ENCODE peak calls at places on chromosomes 11 and 22, in six cellular contexts. B, P, T, Q, K and R are unnamed samples.

GRCh38 chr11:104912102-104912501 is 13.8 kb upstream of the CASP12 start:
- DNase-seq in B (no peak), P (no peak), T (no peak), Q (no peak), K (no peak), R (no peak)

GRCh38 chr11:128691802-128692749 is 1.8 kb upstream of the FLI1 start:
- DNase-seq in B (no peak), P (no peak), T (no peak), Q (no peak), K (no peak), R (no peak)

GRCh38 chr11:59069082-59069481 is 17.0 kb upstream of the GLYATL1B start:
- DNase-seq in B (no peak), P (no peak), T (no peak), Q (no peak), K (no peak), R (no peak)

GRCh38 chr11:38019072-38019775 is 1421.2 kb upstream of the RAG2 start:
- DNase-seq in B (no peak), P (no peak), T (no peak), Q (no peak), K (no peak), R (no peak)

GRCh38 chr11:70661763-70662501 is 263.6 kb downstream of the CTTN start:
- DNase-seq in B (peak; percentile 33), P (no peak), T (no peak), Q (peak; percentile 32), K (no peak), R (no peak)

GRCh38 chr11:70099578-70100282 is 21.6 kb downstream of the ANO1 start:
- DNase-seq in B (no peak), P (no peak), T (peak; percentile 48), Q (no peak), K (no peak), R (no peak)

GRCh38 chr22:33726294-33726711 is 194.0 kb downstream of the LARGE1 start:
- DNase-seq in B (peak; percentile 65), P (no peak), T (peak; percentile 1), Q (no peak), K (no peak), R (no peak)

GRCh38 chr22:38260760-38261477 is 11.9 kb downstream of the TMEM184B start:
- DNase-seq in B (peak; percentile 46), P (no peak), T (no peak), Q (no peak), K (no peak), R (no peak)

GRCh38 chr11:112448806-112449205 is 188.1 kb upstream of the PLET1 start:
- DNase-seq in B (no peak), P (no peak), T (no peak), Q (no peak), K (no peak), R (no peak)

GRCh38 chr11:108558222-108558621 is 35.3 kb downstream of the EXPH5 start:
- DNase-seq in B (no peak), P (no peak), T (no peak), Q (no peak), K (no peak), R (no peak)

GRCh38 chr11:120499859-120500258 is 11.7 kb upstream of the GRIK4 start:
- DNase-seq in B (no peak), P (no peak), T (no peak), Q (no peak), K (no peak), R (no peak)

GRCh38 chr11:83181815-83182214 is 11.7 kb upstream of the ANKRD42 start:
- DNase-seq in B (no peak), P (no peak), T (no peak), Q (no peak), K (no peak), R (no peak)

GRCh38 chr11:65540290-65541092 is 15.6 kb downstream of the SCYL1 start:
- DNase-seq in B (peak; percentile 81), P (peak; percentile 94), T (peak; percentile 79), Q (peak; percentile 71), K (peak; percentile 91), R (peak; percentile 87)

GRCh38 chr11:11177156-11177808 is 175.8 kb downstream of the CSNK2A3 start:
- DNase-seq in B (no peak), P (no peak), T (no peak), Q (no peak), K (no peak), R (no peak)

GRCh38 chr11:84719935-84720577 is 907.1 kb downstream of the DLG2 start:
- DNase-seq in B (no peak), P (no peak), T (no peak), Q (peak; percentile 22), K (no peak), R (peak; percentile 37)

GRCh38 chr22:41482319-41482935 is 13.5 kb downstream of the ACO2 start:
- DNase-seq in B (peak; percentile 65), P (no peak), T (peak; percentile 11), Q (no peak), K (no peak), R (no peak)

GRCh38 chr11:60301178-60301577 is 20.7 kb downstream of the MS4A4A start:
- DNase-seq in B (no peak), P (no peak), T (no peak), Q (no peak), K (no peak), R (no peak)

GRCh38 chr11:34790620-34791019 is 125.6 kb downstream of the APIP start:
- DNase-seq in B (no peak), P (no peak), T (no peak), Q (no peak), K (no peak), R (no peak)
- TF ChIP-seq CTCF in B (no peak), P (no peak), T (peak; percentile 30), Q (peak; percentile 14), K (no peak), R (no peak)

DNA sequence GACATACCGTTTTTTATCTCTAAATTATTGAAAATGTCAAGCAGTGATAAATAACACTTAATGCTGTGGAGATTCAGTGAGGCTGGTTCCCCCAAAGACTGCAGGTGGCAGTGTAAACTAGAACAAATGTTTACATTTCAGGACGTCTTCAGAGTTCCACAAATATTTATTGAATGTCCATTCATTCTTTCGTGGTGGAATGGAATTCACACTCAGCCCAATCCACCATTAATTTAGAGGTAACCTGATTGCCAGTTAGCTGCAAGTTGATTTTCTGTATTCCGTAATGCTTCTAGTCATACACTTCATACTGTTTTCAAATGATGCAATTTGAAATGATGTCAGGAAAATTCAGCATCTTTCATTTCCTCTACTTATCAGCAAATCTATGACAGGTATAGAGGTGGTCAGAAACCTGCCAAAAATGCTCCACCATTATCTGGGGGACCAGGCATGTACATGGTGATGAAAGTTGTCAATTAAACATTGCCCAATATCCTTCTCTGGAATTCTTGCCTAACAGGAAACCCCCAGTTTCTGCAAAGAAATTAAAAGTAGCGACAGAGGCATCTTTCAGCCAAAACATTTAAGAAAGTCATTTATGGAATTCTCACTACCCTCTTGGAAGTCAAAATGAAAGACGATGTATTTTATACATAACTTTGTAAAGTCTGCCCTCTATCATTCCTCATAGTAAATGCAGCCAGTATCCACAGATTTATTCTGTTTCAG is 94.3 kb upstream of the BMAL1 start:
- DNase-seq in B (peak; percentile 59), P (no peak), T (peak; percentile 28), Q (no peak), K (peak; percentile 48), R (no peak)
- TF ChIP-seq CTCF in B (peak; percentile 67), P (peak; percentile 50), T (peak; percentile 69), Q (peak; percentile 65), K (peak; percentile 60), R (peak; percentile 50)

GRCh38 chr11:116946414-116946813 is 109.0 kb upstream of the APOA1 start:
- DNase-seq in B (no peak), P (no peak), T (peak; percentile 43), Q (no peak), K (no peak), R (no peak)

GRCh38 chr11:116950210-116950609 is 112.8 kb upstream of the APOA1 start:
- DNase-seq in B (no peak), P (no peak), T (no peak), Q (no peak), K (no peak), R (no peak)

GRCh38 chr11:116951762-116952161 is 114.3 kb upstream of the APOA1 start:
- DNase-seq in B (no peak), P (no peak), T (no peak), Q (no peak), K (no peak), R (no peak)

GRCh38 chr11:116953525-116954284 is 116.3 kb upstream of the APOA1 start:
- DNase-seq in B (no peak), P (no peak), T (no peak), Q (no peak), K (no peak), R (no peak)

DNA sequence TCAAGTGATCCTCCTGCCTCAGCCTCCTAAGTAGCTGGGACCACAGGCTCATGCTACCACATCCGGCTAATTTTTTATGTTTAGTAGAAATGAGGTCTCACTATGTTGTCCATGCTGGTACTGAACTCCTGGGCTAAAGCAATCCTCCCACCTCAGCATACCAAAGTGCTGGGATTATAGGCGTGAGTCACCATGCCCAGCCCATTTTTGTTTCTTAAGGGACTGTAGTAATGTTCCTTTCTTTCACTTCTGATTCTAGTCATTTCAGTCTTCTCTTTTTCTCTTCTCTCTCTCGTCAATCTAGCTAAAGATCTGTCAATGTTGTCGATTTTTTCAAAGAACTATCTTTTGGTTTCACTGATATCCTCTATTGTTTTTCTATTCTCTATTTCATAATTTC is 111.0 kb upstream of the APOA1 start:
- DNase-seq in B (peak; percentile 43), P (no peak), T (peak; percentile 54), Q (no peak), K (no peak), R (no peak)
- TF ChIP-seq CTCF in B (no peak), P (no peak), T (no peak), Q (no peak), K (no peak), R (no peak)

GRCh38 chr22:34841321-34841901 is 224.5 kb upstream of the ISX start:
- DNase-seq in B (no peak), P (no peak), T (no peak), Q (no peak), K (no peak), R (no peak)
- TF ChIP-seq CTCF in B (no peak), P (no peak), T (no peak), Q (no peak), K (no peak), R (no peak)

DNA sequence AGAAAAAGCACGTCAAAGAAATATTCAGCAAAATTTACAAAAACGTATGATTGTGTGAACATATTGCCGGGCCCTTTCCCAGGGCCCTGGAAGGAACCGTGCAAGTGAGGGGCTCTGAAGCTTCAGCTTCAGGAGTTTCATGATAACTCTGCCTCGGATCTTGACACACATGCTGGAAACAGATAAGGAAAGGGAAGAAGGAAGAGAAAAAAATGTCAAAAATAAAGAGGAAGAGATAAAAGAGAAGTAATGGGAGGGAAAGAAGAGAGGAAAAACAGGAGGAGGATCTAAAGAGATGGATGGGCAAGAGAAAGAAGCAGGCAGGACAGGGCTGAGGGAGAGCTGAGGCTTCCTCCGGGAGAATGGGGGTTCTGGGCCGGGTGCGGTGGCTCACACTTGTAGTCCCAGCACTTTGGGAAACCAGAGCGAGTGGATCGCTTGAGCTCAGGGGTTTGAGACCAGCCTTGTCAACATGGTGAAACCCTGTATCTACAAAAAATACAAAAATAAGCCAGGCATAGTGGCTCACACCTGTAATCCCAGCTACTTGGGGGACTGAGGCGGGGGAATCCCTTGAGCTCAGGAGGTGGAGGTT is 2.7 kb upstream of the TMPRSS4 start:
- DNase-seq in B (no peak), P (no peak), T (no peak), Q (no peak), K (no peak), R (no peak)
- TF ChIP-seq CTCF in B (no peak), P (no peak), T (no peak), Q (no peak), K (no peak), R (no peak)